ENCODE peak calls at places on chromosomes 5 and 9, in four cellular contexts. I is esophagus squamous epithelium; V is breast epithelium; T is CD8-positive, alpha-beta T cell. Q is an unnamed sample.

GRCh38 chr5:45521067-45521466 is 175.1 kb downstream of the HCN1 start:
- DNase-seq in I (no peak), V (no peak), T (no peak), Q (no peak)

GRCh38 chr5:100903036-100903887 is at the start of gene ST8SIA4:
- DNase-seq in I (peak; percentile 83), V (peak; percentile 55), T (peak; percentile 89), Q (no peak)

GRCh38 chr5:60583598-60583997 is 116.4 kb downstream of the DEPDC1B start:
- DNase-seq in I (no peak), V (no peak), T (no peak), Q (no peak)

GRCh38 chr9:136316271-136316751 is 11.0 kb upstream of the GPSM1 start:
- DNase-seq in I (no peak), V (no peak), T (peak; percentile 24), Q (no peak)

GRCh38 chr9:28332648-28333047 is 759.4 kb upstream of the C9orf72 start:
- DNase-seq in I (no peak), V (no peak), T (no peak), Q (no peak)

GRCh38 chr5:175684931-175685330 is 27.1 kb downstream of the HRH2 start:
- DNase-seq in I (no peak), V (no peak), T (no peak), Q (no peak)

GRCh38 chr9:129005336-129005997 is 22.7 kb downstream of the SH3GLB2 start:
- DNase-seq in I (no peak), V (no peak), T (no peak), Q (no peak)

GRCh38 chr9:38720083-38720755 is at the start of gene FAM240B:
- DNase-seq in I (no peak), V (no peak), T (no peak), Q (no peak)

GRCh38 chr9:123483191-123483803 is 127.3 kb downstream of the CRB2 start:
- DNase-seq in I (no peak), V (no peak), T (no peak), Q (no peak)

GRCh38 chr9:36686471-36686870 is 113.8 kb downstream of the MELK start:
- DNase-seq in I (no peak), V (no peak), T (no peak), Q (no peak)

GRCh38 chr9:109717342-109717741 is 62.7 kb upstream of the PALM2AKAP2 start:
- DNase-seq in I (no peak), V (no peak), T (no peak), Q (no peak)

GRCh38 chr5:13591621-13592020 is 352.9 kb downstream of the DNAH5 start:
- DNase-seq in I (no peak), V (no peak), T (no peak), Q (no peak)

GRCh38 chr5:37184748-37185364 is 64.3 kb downstream of the CPLANE1 start:
- DNase-seq in I (no peak), V (no peak), T (no peak), Q (no peak)

GRCh38 chr9:89738137-89738932 is 133.5 kb downstream of the GADD45G start:
- DNase-seq in I (no peak), V (no peak), T (no peak), Q (no peak)

GRCh38 chr9:138097501-138097991 is 220.0 kb downstream of the CACNA1B start:
- DNase-seq in I (no peak), V (peak; percentile 4), T (no peak), Q (peak; percentile 87)

GRCh38 chr5:178460598-178461425 is 129.4 kb downstream of the COL23A1 start:
- DNase-seq in I (no peak), V (peak; percentile 57), T (peak; percentile 47), Q (peak; percentile 72)

GRCh38 chr9:123318961-123319421 is 37.0 kb upstream of the CRB2 start:
- DNase-seq in I (no peak), V (peak; percentile 40), T (no peak), Q (no peak)

GRCh38 chr9:78296208-78296892 is 575 bp upstream of the PSAT1 start:
- DNase-seq in I (no peak), V (peak; percentile 34), T (no peak), Q (peak; percentile 88)

GRCh38 chr9:136564379-136564988 is 18.6 kb upstream of the NOTCH1 start:
- DNase-seq in I (no peak), V (peak; percentile 55), T (no peak), Q (no peak)

GRCh38 chr9:112443200-112443599 is 43.4 kb upstream of the KIAA1958 start:
- DNase-seq in I (no peak), V (no peak), T (peak; percentile 29), Q (no peak)

GRCh38 chr9:35679091-35679490 is 5.4 kb downstream of the CA9 start:
- DNase-seq in I (no peak), V (no peak), T (no peak), Q (no peak)

GRCh38 chr9:91477106-91477505 is 53.5 kb upstream of the NFIL3 start:
- DNase-seq in I (no peak), V (no peak), T (no peak), Q (no peak)

GRCh38 chr9:22446950-22447606 is 454 bp downstream of the DMRTA1 start:
- DNase-seq in I (no peak), V (no peak), T (peak; percentile 8), Q (no peak)

GRCh38 chr5:140112685-140113179 is 1.2 kb upstream of the PURA start:
- DNase-seq in I (no peak), V (no peak), T (no peak), Q (no peak)

GRCh38 chr9:119234636-119235035 is 134.6 kb downstream of the BRINP1 start:
- DNase-seq in I (no peak), V (no peak), T (no peak), Q (no peak)

DNA sequence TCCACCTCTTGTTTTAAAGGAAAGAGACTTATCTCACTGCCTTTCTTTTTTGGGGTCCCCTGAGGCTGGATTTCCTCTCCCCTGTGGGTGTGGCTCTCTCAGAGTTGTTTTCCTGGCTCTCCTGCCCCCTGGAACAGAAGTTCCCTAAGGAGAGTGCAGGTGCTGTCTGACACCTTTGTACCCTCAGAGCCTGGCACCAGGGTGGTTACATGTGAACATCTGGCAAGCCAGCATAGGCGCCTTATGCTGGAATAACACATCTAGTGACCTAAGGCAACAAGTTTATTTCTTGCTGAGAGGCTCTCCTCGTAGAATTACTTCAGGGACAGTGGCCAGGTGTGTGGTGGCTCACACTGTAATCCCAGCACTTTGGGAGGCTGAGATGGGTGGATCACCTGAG is 172.9 kb upstream of the PTCH1 start:
- DNase-seq in I (no peak), V (no peak), T (no peak), Q (no peak)
- H3K4me3 ChIP-seq in I (no peak overlapping the region), V (no peak overlapping the region), T (no peak overlapping the region), Q (no peak overlapping the region)

GRCh38 chr5:108415726-108416125 is 33.8 kb upstream of the FBXL17 start:
- DNase-seq in I (no peak), V (no peak), T (no peak), Q (no peak)

DNA sequence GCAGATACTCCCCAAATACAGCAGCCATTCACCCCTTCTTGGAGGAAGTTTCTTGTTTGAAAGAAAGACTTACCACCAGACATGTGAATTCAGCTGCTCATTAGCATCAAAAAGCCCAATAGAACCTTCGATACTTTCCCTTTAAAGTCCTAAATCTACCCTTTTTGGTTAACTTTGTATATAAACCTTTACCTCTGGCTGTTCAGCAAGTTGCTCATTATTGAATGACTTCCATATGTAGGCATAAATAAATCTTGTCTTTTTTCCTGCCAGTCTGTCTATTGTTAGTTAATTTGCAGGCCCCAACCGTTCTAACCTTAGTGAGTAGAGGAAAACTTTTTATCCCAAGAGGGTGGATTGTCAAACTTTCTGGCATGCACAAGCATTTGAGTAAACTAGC is 27.9 kb upstream of the FBXL17 start:
- DNase-seq in I (no peak), V (no peak), T (no peak), Q (no peak)
- H3K4me3 ChIP-seq in I (no peak overlapping the region), V (no peak overlapping the region), T (no peak overlapping the region), Q (no peak overlapping the region)

GRCh38 chr5:144596517-144596916 is 425.8 kb downstream of the KCTD16 start:
- DNase-seq in I (no peak), V (no peak), T (no peak), Q (no peak)

GRCh38 chr5:144594919-144595318 is 424.2 kb downstream of the KCTD16 start:
- DNase-seq in I (no peak), V (no peak), T (no peak), Q (no peak)

DNA sequence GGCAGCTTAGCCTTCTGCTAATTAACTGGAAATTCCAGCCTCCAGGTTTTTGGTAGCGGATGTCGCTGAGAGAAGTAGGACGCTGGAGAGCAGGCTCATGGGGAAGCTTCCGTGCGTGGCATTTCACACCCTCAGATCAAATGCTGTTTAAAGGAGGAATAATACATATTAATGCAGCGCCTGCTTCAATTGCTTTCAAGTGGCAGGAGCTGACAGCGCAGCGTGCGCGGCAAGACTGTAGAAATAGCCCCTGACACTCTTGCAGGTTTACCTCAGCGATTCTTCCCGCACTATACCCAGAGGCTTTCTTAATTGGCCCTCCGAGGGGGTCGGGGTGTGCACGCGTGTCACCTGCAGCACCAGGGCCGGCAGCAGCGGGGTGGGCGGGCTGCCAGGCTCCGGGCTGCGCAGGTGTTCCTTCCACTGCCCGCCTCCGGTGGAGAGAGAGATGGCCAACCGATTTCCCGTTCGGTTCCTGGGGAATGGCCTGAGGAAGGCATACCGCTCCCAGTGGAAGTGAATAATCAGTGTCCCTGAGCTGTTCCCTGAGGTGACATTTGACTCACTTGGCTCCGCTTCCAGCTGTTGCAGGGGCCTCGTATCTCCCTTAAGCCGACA is 427.9 kb downstream of the KCTD16 start:
- DNase-seq in I (no peak), V (no peak), T (no peak), Q (no peak)
- H3K4me3 ChIP-seq in I (no peak overlapping the region), V (peak overlapping the region; percentile 63), T (no peak overlapping the region), Q (no peak overlapping the region)

DNA sequence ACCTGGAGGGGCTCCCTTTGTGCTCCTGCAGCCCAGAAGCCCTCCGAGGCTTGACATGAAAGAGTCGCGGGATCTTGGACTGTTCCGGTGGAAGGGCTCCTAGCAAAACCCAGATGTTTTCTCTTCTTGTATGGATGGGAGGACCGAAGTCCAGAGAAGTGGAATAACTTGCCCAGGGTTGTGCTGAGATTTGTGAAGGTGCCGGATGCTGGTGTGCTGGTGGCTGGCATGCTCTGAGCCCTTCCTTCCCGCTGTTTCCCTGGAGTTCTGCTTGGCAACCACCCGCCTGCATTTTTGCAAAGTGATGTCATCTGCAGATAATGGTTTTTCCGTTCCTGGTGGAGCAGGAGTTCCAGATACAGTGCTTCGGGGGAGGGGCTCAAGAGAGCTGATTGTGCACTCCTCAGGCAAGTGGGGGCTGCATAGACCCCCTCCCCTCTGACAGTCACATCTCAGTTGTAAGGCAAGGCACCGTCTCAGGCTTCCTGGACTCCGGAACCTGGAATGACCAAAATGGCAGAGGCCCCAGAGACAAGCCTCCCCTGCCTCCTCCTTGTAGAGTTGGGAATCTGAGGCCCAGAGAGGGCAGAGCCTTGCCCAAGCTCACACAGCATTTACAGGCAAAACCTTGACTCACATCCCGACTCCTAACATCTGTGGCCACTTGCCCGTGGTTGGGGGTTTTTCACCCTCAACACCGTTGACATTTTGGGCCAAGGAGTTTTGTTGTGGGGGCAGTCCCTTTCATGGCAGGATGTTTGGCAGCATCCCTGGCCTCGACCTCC is 157.0 kb downstream of the RGS3 start:
- DNase-seq in I (no peak), V (peak; percentile 86), T (no peak), Q (peak; percentile 89)
- H3K4me3 ChIP-seq in I (no peak overlapping the region), V (peak overlapping the region; percentile 4), T (no peak overlapping the region), Q (peak overlapping the region; percentile 3)

GRCh38 chr5:88659529-88660325 is 223.3 kb downstream of the MEF2C start:
- DNase-seq in I (no peak), V (no peak), T (no peak), Q (no peak)
- H3K4me3 ChIP-seq in I (no peak overlapping the region), V (peak overlapping the region; percentile 20), T (no peak overlapping the region), Q (no peak overlapping the region)

DNA sequence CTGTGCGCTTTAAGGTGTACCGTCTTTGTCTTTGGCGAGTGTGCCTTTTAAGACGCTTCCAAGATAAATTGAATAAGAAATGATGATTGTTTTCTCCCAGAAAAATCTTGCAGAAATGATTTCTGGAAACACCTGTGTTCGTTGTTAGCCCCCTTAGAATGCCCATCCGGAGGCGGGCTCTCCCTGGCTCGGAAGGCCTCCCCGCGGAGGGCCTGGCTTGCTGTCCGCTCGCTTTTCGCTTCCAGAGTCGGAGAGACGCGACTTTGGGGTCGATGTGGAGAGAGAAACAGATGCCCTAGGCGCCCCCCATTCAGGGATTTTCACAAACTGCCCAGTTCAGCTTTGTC is 23.9 kb downstream of the LECT2 start:
- DNase-seq in I (no peak), V (no peak), T (no peak), Q (no peak)
- H3K4me3 ChIP-seq in I (no peak overlapping the region), V (no peak overlapping the region), T (no peak overlapping the region), Q (peak overlapping the region; percentile 23)